ENCODE peak calls at places on chromosomes 11 and 22, in seven cellular contexts. K is upper lobe of left lung, Y is fibroblast of mammary gland, E is HCT116, B is neural progenitor cell, P is lower lobe of right lung, S is pancreas. G is an unnamed sample.

GRCh38 chr11:47577460-47578041 is 1.2 kb downstream of the KBTBD4 start:
- DNase-seq in S (no peak), E (no peak), Y (peak; percentile 50), P (peak; percentile 20), B (no peak), K (no peak), G (no peak)

GRCh38 chr11:19738124-19738523 is 25.5 kb downstream of the NAV2 start:
- DNase-seq in K (no peak), P (no peak), Y (no peak), E (no peak), B (no peak), S (no peak), G (no peak)

GRCh38 chr11:3609416-3610265 is 32.2 kb downstream of the ART5 start:
- DNase-seq in Y (peak; percentile 42), S (no peak), E (peak; percentile 35), P (no peak), K (no peak), B (peak; percentile 61), G (no peak)

GRCh38 chr22:20867179-20868099 is 8.6 kb downstream of the SNAP29 start:
- DNase-seq in S (peak; percentile 12), E (no peak), Y (peak; percentile 55), B (no peak), P (no peak), K (peak; percentile 71), G (no peak)

GRCh38 chr11:83191491-83191890 is 2.0 kb upstream of the ANKRD42 start:
- DNase-seq in S (no peak), B (no peak), Y (no peak), K (no peak), E (no peak), P (no peak), G (no peak)

GRCh38 chr22:35648066-35649025 is at the start of gene APOL6:
- DNase-seq in E (no peak), S (no peak), B (peak; percentile 34), Y (peak; percentile 87), P (no peak), K (peak; percentile 57), G (peak; percentile 65)

GRCh38 chr11:118622376-118623290 is 15.2 kb downstream of the PHLDB1 start:
- DNase-seq in B (peak; percentile 49), S (no peak), E (peak; percentile 68), Y (peak; percentile 66), P (peak; percentile 62), K (peak; percentile 82), G (peak; percentile 78)

GRCh38 chr11:45913514-45913913 is 4.2 kb downstream of the PEX16 start:
- DNase-seq in P (no peak), B (no peak), S (no peak), E (no peak), Y (no peak), K (no peak), G (no peak)

GRCh38 chr22:33104192-33104591 is 46.0 kb upstream of the SYN3 start:
- DNase-seq in P (no peak), S (no peak), K (no peak), Y (no peak), E (no peak), B (no peak), G (no peak)

GRCh38 chr11:17602105-17603001 is 55.3 kb downstream of the OTOG start:
- DNase-seq in Y (no peak), K (no peak), P (no peak), E (no peak), B (no peak), S (no peak), G (no peak)

GRCh38 chr11:120807414-120808150 is 216.3 kb upstream of the TBCEL start:
- DNase-seq in B (no peak), E (no peak), Y (peak; percentile 75), S (no peak), P (no peak), K (no peak), G (peak; percentile 98)

GRCh38 chr22:44328762-44329161 is 16.0 kb upstream of the SHISAL1 start:
- DNase-seq in E (no peak), B (no peak), P (no peak), K (no peak), Y (no peak), S (no peak), G (no peak)

GRCh38 chr22:17733484-17733883 is 40.8 kb downstream of the BID start:
- DNase-seq in E (no peak), B (no peak), K (no peak), P (no peak), Y (peak; percentile 52), S (no peak), G (no peak)

GRCh38 chr11:121291896-121292502 is 572 bp upstream of the SC5D start:
- DNase-seq in B (no peak), S (no peak), Y (no peak), K (no peak), E (no peak), P (no peak), G (peak; percentile 13)

GRCh38 chr11:3164540-3165151 is 464 bp downstream of the OSBPL5 start:
- DNase-seq in P (peak; percentile 52), Y (no peak), S (no peak), B (peak; percentile 74), K (no peak), E (no peak), G (no peak)

GRCh38 chr11:84825140-84825539 is 802.0 kb downstream of the DLG2 start:
- DNase-seq in B (no peak), P (no peak), S (no peak), Y (no peak), K (no peak), E (no peak), G (no peak)

GRCh38 chr22:41302016-41302767 is 867 bp downstream of the ZC3H7B start:
- DNase-seq in K (no peak), E (no peak), P (no peak), Y (no peak), B (peak; percentile 73), S (no peak), G (no peak)

GRCh38 chr11:111765320-111765983 is 737 bp downstream of the PPP2R1B start:
- DNase-seq in K (no peak), S (peak; percentile 56), B (no peak), P (no peak), E (no peak), Y (peak; percentile 10), G (no peak)

GRCh38 chr11:119144825-119145476 is 3.9 kb upstream of the ABCG4 start:
- DNase-seq in S (peak; percentile 62), B (peak; percentile 88), P (peak; percentile 65), K (peak; percentile 37), Y (peak; percentile 70), E (peak; percentile 78), G (no peak)

GRCh38 chr11:62842171-62842717 is 2.9 kb upstream of the WDR74 start:
- DNase-seq in P (peak; percentile 54), S (peak; percentile 40), E (no peak), K (peak; percentile 40), B (no peak), Y (no peak), G (no peak)

GRCh38 chr11:95419915-95420314 is 188.9 kb upstream of the SESN3 start:
- DNase-seq in P (no peak), Y (peak; percentile 87), E (no peak), S (no peak), B (no peak), K (no peak), G (peak; percentile 63)

GRCh38 chr11:2781413-2782274 is 81.8 kb upstream of the KCNQ1OT1 start:
- DNase-seq in P (peak; percentile 36), B (no peak), K (peak; percentile 20), Y (no peak), E (no peak), S (no peak), G (no peak)

GRCh38 chr11:62775646-62776045 is 4.5 kb downstream of the TAF6L start:
- DNase-seq in K (no peak), Y (no peak), B (no peak), S (no peak), E (no peak), P (no peak), G (no peak)

GRCh38 chr11:28529540-28530410 is 421.6 kb downstream of the METTL15 start:
- DNase-seq in E (peak; percentile 37), P (no peak), K (no peak), Y (peak; percentile 77), B (peak; percentile 62), S (no peak), G (peak; percentile 6)

GRCh38 chr22:42747701-42748513 is 27.2 kb upstream of the A4GALT start:
- DNase-seq in Y (peak; percentile 86), S (no peak), K (no peak), B (peak; percentile 62), E (no peak), P (no peak), G (no peak)

GRCh38 chr11:16883179-16883578 is 131.0 kb downstream of the PLEKHA7 start:
- DNase-seq in K (peak; percentile 36), Y (no peak), S (no peak), E (peak; percentile 39), B (no peak), P (peak; percentile 40), G (no peak)

DNA sequence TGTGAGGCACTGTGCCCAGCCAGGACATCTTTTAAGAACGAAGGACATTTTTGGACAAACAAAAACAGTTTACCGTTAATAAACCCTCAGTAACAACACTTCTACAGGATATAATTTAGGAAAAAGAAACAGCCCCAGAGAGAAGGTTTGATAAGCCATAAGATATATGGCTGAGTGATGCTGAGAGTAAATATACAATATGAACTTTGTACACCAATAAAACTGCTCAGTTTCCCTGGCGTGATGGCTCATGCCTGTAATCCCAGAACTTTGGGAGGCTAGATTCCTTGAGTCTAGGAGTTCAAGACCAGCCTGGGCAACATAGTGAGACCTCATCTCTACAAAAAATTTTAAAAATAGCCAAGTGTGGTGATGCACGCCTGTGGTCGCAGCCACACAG is 11.9 kb upstream of the BBS1 start:
- DNase-seq in K (no peak), P (no peak), S (no peak), B (no peak), Y (no peak), E (no peak), G (no peak)
- TF ChIP-seq CTCF in K (no peak), P (no peak), S (no peak), B (no peak), Y (no peak), E (no peak), G (no peak)

DNA sequence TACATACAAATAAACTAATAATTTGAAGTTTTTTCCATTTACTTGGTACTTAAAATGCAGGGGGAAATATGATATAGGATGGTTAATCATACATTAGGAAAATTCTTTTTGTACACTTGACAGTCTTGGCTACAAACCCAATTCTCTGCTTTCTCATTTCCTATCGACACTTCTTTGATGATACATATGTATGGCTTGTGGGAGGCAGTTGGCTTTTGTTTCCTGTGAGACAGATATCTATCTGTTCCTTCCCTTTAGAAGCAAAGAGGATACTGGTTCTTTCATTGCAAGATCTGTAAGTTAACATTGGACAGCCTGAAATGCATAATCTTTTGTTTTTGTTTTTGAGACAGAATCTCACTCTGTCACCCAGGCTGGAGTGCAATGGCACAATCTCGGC is 47.9 kb upstream of the ADORA2A start:
- DNase-seq in K (no peak), Y (no peak), S (no peak), E (no peak), P (no peak), B (no peak), G (no peak)
- H3K4me3 ChIP-seq in K (no peak overlapping the region), Y (no peak overlapping the region), S (no peak overlapping the region), E (no peak overlapping the region), P (no peak overlapping the region), B (no peak overlapping the region), G (no peak overlapping the region)

GRCh38 chr11:10878408-10879214 is 20.8 kb upstream of the ZBED5 start:
- DNase-seq in B (peak; percentile 70), E (peak; percentile 61), K (no peak), P (no peak), Y (peak; percentile 83), S (no peak), G (peak; percentile 23)
- TF ChIP-seq CTCF in B (peak; percentile 77), E (peak; percentile 87), K (peak; percentile 30), P (peak; percentile 70), Y (peak; percentile 96), S (peak; percentile 42), G (peak; percentile 97)

GRCh38 chr11:128716661-128717210 is 22.9 kb downstream of the FLI1 start:
- DNase-seq in Y (no peak), E (no peak), B (peak; percentile 27), S (no peak), K (peak; percentile 50), P (no peak), G (no peak)
- H3K4me3 ChIP-seq in Y (no peak overlapping the region), E (no peak overlapping the region), B (no peak overlapping the region), S (no peak overlapping the region), K (no peak overlapping the region), P (peak overlapping the region; percentile 10), G (no peak overlapping the region)